ENCODE peak calls at places on chromosome 15, in eight cellular contexts. M is GM23248, N is non-pigmented ciliary epithelial cell, Z is AG08395, Q is uterus, C is G401, I is stomach, J is brain pericyte. Y is an unnamed sample.

GRCh38 chr15:72604794-72605193 is 49.7 kb upstream of the GOLGA6B start:
- DNase-seq in M (peak; percentile 20), N (no peak), Z (peak; percentile 16), Q (no peak), C (no peak), I (no peak), J (no peak), Y (no peak)

GRCh38 chr15:42955518-42955917 is 34.9 kb upstream of the TTBK2 start:
- DNase-seq in M (peak; percentile 80), N (peak; percentile 50), Z (peak; percentile 26), Q (no peak), C (no peak), I (no peak), J (peak; percentile 38), Y (no peak)

GRCh38 chr15:38275951-38276350 is 23.3 kb downstream of the SPRED1 start:
- DNase-seq in M (peak; percentile 42), N (no peak), Z (no peak), Q (no peak), C (no peak), I (no peak), J (no peak), Y (no peak)

GRCh38 chr15:31265871-31266711 is 60.5 kb upstream of the KLF13 start:
- DNase-seq in M (no peak), N (no peak), Z (peak; percentile 55), Q (peak; percentile 13), C (no peak), I (peak; percentile 59), J (peak; percentile 41), Y (peak; percentile 42)

GRCh38 chr15:71313806-71314205 is 198.5 kb downstream of the THSD4 start:
- DNase-seq in M (no peak), N (peak; percentile 56), Z (no peak), Q (no peak), C (no peak), I (no peak), J (no peak), Y (no peak)

GRCh38 chr15:100186366-100186765 is 155.4 kb downstream of the ADAMTS17 start:
- DNase-seq in M (no peak), N (no peak), Z (no peak), Q (no peak), C (no peak), I (no peak), J (no peak), Y (no peak)

GRCh38 chr15:26191216-26191615 is 328.1 kb upstream of the ATP10A start:
- DNase-seq in M (no peak), N (no peak), Z (no peak), Q (no peak), C (no peak), I (no peak), J (no peak), Y (no peak)

GRCh38 chr15:40736575-40736974 is 18.5 kb downstream of the RMDN3 start:
- DNase-seq in M (no peak), N (no peak), Z (no peak), Q (no peak), C (no peak), I (no peak), J (no peak), Y (no peak)

GRCh38 chr15:68366314-68366713 is 65.6 kb downstream of the ITGA11 start:
- DNase-seq in M (no peak), N (no peak), Z (no peak), Q (no peak), C (no peak), I (no peak), J (no peak), Y (no peak)

GRCh38 chr15:98738689-98739411 is 90.5 kb downstream of the IGF1R start:
- DNase-seq in M (no peak), N (no peak), Z (no peak), Q (no peak), C (no peak), I (no peak), J (no peak), Y (no peak)

GRCh38 chr15:78207641-78208340 is 26.6 kb downstream of the ACSBG1 start:
- DNase-seq in M (no peak), N (no peak), Z (no peak), Q (no peak), C (no peak), I (peak; percentile 15), J (no peak), Y (no peak)

GRCh38 chr15:77023576-77024272 is 28.8 kb downstream of the PSTPIP1 start:
- DNase-seq in M (no peak), N (no peak), Z (no peak), Q (no peak), C (no peak), I (no peak), J (no peak), Y (no peak)

GRCh38 chr15:45522931-45523331 is 376 bp upstream of the SLC30A4 start:
- DNase-seq in M (peak; percentile 60), N (no peak), Z (no peak), Q (no peak), C (peak; percentile 65), I (no peak), J (no peak), Y (peak; percentile 48)

GRCh38 chr15:90143176-90143655 is 40.9 kb upstream of the IDH2 start:
- DNase-seq in M (no peak), N (no peak), Z (peak; percentile 19), Q (no peak), C (peak; percentile 39), I (peak; percentile 89), J (no peak), Y (peak; percentile 26)

GRCh38 chr15:84387086-84387485 is 151.5 kb downstream of the GOLGA6L4 start:
- DNase-seq in M (no peak), N (no peak), Z (no peak), Q (no peak), C (no peak), I (no peak), J (no peak), Y (no peak)

GRCh38 chr15:77620297-77620696 is 12.4 kb downstream of the LINGO1 start:
- DNase-seq in M (no peak), N (no peak), Z (no peak), Q (no peak), C (no peak), I (no peak), J (no peak), Y (no peak)